ENCODE peak calls at places on chromosomes 1 and 21, in four cellular contexts. One of them, this sample, is unnamed. For H3K4me1, the result is how much of the 10 kb centered on the place peaks cover.

GRCh38 chr21:43196789-43197188 is 28.0 kb downstream of the CRYAA start:
- DNase-seq in A549: no peak
- DNase-seq in fibroblast of lung: no peak
- DNase-seq in PC-3: peak
- DNase-seq in this sample: no peak

GRCh38 chr1:10451286-10451685 is 1.5 kb downstream of the CORT start:
- DNase-seq in PC-3: no peak
- DNase-seq in A549: no peak
- DNase-seq in fibroblast of lung: peak
- DNase-seq in this sample: no peak

GRCh38 chr1:210262167-210262896 is 29.7 kb downstream of the SERTAD4 start:
- DNase-seq in fibroblast of lung: peak
- DNase-seq in PC-3: peak
- DNase-seq in A549: no peak
- DNase-seq in this sample: no peak

GRCh38 chr1:97745912-97746311 is 174.9 kb downstream of the DPYD start:
- DNase-seq in A549: no peak
- DNase-seq in fibroblast of lung: no peak
- DNase-seq in PC-3: peak
- DNase-seq in this sample: no peak

GRCh38 chr1:56898888-56899287 is 44.3 kb downstream of the C8A start:
- DNase-seq in fibroblast of lung: no peak
- DNase-seq in PC-3: no peak
- DNase-seq in A549: no peak
- DNase-seq in this sample: no peak

GRCh38 chr1:174877208-174877673 is 122.5 kb upstream of the CACYBP start:
- DNase-seq in PC-3: no peak
- DNase-seq in A549: no peak
- DNase-seq in fibroblast of lung: no peak
- DNase-seq in this sample: no peak

GRCh38 chr1:20110679-20111078 is 8.7 kb downstream of the PLA2G2D start:
- DNase-seq in PC-3: peak
- DNase-seq in A549: no peak
- DNase-seq in fibroblast of lung: peak
- DNase-seq in this sample: no peak

GRCh38 chr1:192565946-192566345 is 9.6 kb upstream of the RGS1 start:
- DNase-seq in A549: no peak
- DNase-seq in PC-3: no peak
- DNase-seq in fibroblast of lung: no peak
- DNase-seq in this sample: no peak

GRCh38 chr1:55645286-55645685 is 430.1 kb upstream of the USP24 start:
- DNase-seq in A549: no peak
- DNase-seq in fibroblast of lung: no peak
- DNase-seq in PC-3: no peak
- DNase-seq in this sample: no peak

GRCh38 chr1:9957726-9958125 is 14.5 kb downstream of the NMNAT1 start:
- DNase-seq in PC-3: no peak
- DNase-seq in A549: no peak
- DNase-seq in fibroblast of lung: no peak
- DNase-seq in this sample: no peak

GRCh38 chr1:5830771-5831599 is 161.2 kb downstream of the NPHP4 start:
- DNase-seq in fibroblast of lung: no peak
- DNase-seq in PC-3: no peak
- DNase-seq in A549: no peak
- DNase-seq in this sample: no peak

GRCh38 chr1:87515781-87516180 is 187.1 kb downstream of the LMO4 start:
- DNase-seq in PC-3: no peak
- DNase-seq in A549: no peak
- DNase-seq in fibroblast of lung: peak
- DNase-seq in this sample: no peak

GRCh38 chr1:36083635-36084501 is at the start of gene TEKT2:
- DNase-seq in PC-3: no peak
- DNase-seq in fibroblast of lung: peak
- DNase-seq in A549: no peak
- DNase-seq in this sample: peak

GRCh38 chr21:16423921-16424320 is 694.1 kb downstream of the USP25 start:
- DNase-seq in fibroblast of lung: no peak
- DNase-seq in PC-3: no peak
- DNase-seq in A549: no peak
- DNase-seq in this sample: no peak

GRCh38 chr1:221961532-221962292 is 219.8 kb upstream of the DUSP10 start:
- DNase-seq in A549: no peak
- DNase-seq in fibroblast of lung: peak
- DNase-seq in PC-3: peak
- DNase-seq in this sample: no peak

GRCh38 chr1:18262726-18263125 is 155.1 kb downstream of the IGSF21 start:
- DNase-seq in fibroblast of lung: no peak
- DNase-seq in A549: no peak
- DNase-seq in PC-3: no peak
- DNase-seq in this sample: no peak

GRCh38 chr1:110245876-110246620 is 35.9 kb downstream of the KCNC4 start:
- DNase-seq in PC-3: no peak
- DNase-seq in fibroblast of lung: no peak
- DNase-seq in A549: no peak
- DNase-seq in this sample: no peak

GRCh38 chr1:228400237-228400651 is 6.4 kb downstream of the TRIM11 start:
- DNase-seq in PC-3: no peak
- DNase-seq in A549: no peak
- DNase-seq in fibroblast of lung: no peak
- DNase-seq in this sample: peak

GRCh38 chr1:56572334-56573050 is 6.9 kb downstream of the PLPP3 start:
- DNase-seq in A549: no peak
- DNase-seq in fibroblast of lung: no peak
- DNase-seq in PC-3: no peak
- DNase-seq in this sample: no peak

GRCh38 chr1:173669491-173669941 is at the start of gene ANKRD45:
- DNase-seq in PC-3: no peak
- DNase-seq in A549: peak
- DNase-seq in fibroblast of lung: peak
- DNase-seq in this sample: peak

GRCh38 chr1:95309031-95309459 is 75.0 kb downstream of the RWDD3 start:
- DNase-seq in PC-3: peak
- DNase-seq in A549: peak
- DNase-seq in fibroblast of lung: peak
- DNase-seq in this sample: no peak

GRCh38 chr1:35016406-35016805 is 15.3 kb downstream of the ZMYM6 start:
- DNase-seq in A549: no peak
- DNase-seq in fibroblast of lung: no peak
- DNase-seq in PC-3: no peak
- DNase-seq in this sample: no peak

GRCh38 chr21:31975491-31975890 is 102.7 kb downstream of the HUNK start:
- DNase-seq in PC-3: no peak
- DNase-seq in A549: no peak
- DNase-seq in fibroblast of lung: no peak
- DNase-seq in this sample: no peak

GRCh38 chr21:31218830-31219608 is 125.0 kb downstream of the TIAM1 start:
- DNase-seq in fibroblast of lung: peak
- DNase-seq in PC-3: peak
- DNase-seq in A549: no peak
- DNase-seq in this sample: no peak

GRCh38 chr1:24964811-24965570 is 34.9 kb upstream of the RUNX3 start:
- DNase-seq in PC-3: no peak
- DNase-seq in fibroblast of lung: no peak
- DNase-seq in A549: no peak
- DNase-seq in this sample: peak

GRCh38 chr1:231045318-231045717 is 5.3 kb upstream of the FAM89A start:
- DNase-seq in PC-3: no peak
- DNase-seq in fibroblast of lung: no peak
- DNase-seq in A549: no peak
- DNase-seq in this sample: no peak
- TF ChIP-seq CTCF in PC-3: no peak
- TF ChIP-seq CTCF in fibroblast of lung: no peak
- TF ChIP-seq CTCF in A549: no peak
- TF ChIP-seq CTCF in this sample: no peak

GRCh38 chr1:169484683-169485426 is 889 bp downstream of the SLC19A2 start:
- DNase-seq in fibroblast of lung: peak
- DNase-seq in A549: peak
- DNase-seq in PC-3: peak
- DNase-seq in this sample: no peak

GRCh38 chr1:169485427-169486280 is at the start of gene SLC19A2:
- DNase-seq in A549: peak
- DNase-seq in PC-3: peak
- DNase-seq in fibroblast of lung: peak
- DNase-seq in this sample: peak

GRCh38 chr1:169483500-169483966 is 2.2 kb downstream of the SLC19A2 start:
- DNase-seq in PC-3: peak
- DNase-seq in A549: no peak
- DNase-seq in fibroblast of lung: peak
- DNase-seq in this sample: no peak

GRCh38 chr1:169486281-169486904 is 649 bp upstream of the SLC19A2 start:
- DNase-seq in fibroblast of lung: peak
- DNase-seq in A549: no peak
- DNase-seq in PC-3: peak
- DNase-seq in this sample: no peak

DNA sequence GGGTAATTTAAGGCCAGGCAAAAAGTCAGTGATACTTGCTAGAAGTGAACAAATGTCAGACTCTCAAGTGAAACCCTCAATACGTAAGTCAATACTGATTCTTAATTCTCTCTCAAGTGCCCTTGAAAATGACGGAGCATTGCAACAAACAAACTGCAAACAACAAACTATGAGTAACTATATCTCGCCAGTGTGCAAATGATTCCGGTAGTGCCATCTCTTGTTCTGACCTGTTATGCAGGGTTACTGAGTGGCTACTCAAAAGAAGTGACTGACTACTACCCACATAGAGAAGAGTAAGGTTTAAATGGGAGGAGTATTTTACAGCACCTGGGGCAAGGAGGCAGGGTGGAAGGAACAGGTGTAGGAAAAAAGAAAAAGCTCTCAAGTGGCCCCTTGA is 1.6 kb downstream of the SLC19A2 start:
- DNase-seq in PC-3: peak
- DNase-seq in A549: no peak
- DNase-seq in fibroblast of lung: no peak
- DNase-seq in this sample: no peak
- H3K4me3 ChIP-seq in PC-3: peak
- H3K4me3 ChIP-seq in A549: no peak
- H3K4me3 ChIP-seq in fibroblast of lung: peak
- H3K4me3 ChIP-seq in this sample: peak

DNA sequence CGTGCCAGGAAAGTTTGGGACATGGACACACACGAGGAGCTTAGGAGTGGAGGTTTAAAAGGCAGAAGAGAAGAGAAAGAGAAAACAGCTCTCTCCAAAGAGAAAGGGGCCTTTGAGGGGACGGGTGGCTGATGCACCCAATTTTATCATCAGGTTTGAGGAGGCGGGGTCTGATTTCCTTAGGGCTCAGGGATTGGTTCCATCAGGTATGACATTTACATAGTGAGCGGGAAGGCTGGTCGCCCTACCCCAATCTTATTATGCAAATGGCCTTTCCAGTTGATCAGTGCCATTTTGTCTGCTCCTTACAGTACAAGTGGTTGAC is 749.1 kb upstream of the TPTE start:
- DNase-seq in fibroblast of lung: no peak
- DNase-seq in A549: no peak
- DNase-seq in PC-3: no peak
- DNase-seq in this sample: no peak
- H3K4me1 ChIP-seq in fibroblast of lung: under half
- H3K4me1 ChIP-seq in A549: under half
- H3K4me1 ChIP-seq in PC-3: under half
- H3K4me1 ChIP-seq in this sample: under half

GRCh38 chr21:37496972-37497371 is 130.4 kb downstream of the DYRK1A start:
- DNase-seq in A549: no peak
- DNase-seq in PC-3: peak
- DNase-seq in fibroblast of lung: peak
- DNase-seq in this sample: no peak
- TF ChIP-seq CTCF in A549: peak
- TF ChIP-seq CTCF in PC-3: peak
- TF ChIP-seq CTCF in fibroblast of lung: peak
- TF ChIP-seq CTCF in this sample: no peak

DNA sequence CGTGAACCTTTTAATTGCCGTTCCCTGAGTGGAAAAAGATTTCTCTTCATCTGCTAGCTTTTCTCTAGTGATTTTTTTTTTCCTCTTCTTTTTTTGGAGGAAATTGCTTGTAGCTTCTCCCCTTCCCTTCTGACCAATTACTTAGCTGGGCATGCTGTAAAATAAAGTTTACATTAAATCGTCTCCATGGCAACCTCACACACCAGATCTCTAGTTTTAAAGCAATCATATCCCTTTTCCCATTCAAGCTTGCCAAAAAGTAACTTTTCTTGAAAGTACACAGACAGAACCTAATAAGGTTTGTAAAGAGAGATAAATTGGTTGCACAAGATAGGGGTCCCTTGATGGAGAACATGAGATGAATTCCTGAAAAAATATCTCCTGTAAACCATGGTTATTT is 32.5 kb upstream of the HTR1D start:
- DNase-seq in PC-3: peak
- DNase-seq in fibroblast of lung: peak
- DNase-seq in A549: no peak
- DNase-seq in this sample: no peak
- H3K4me3 ChIP-seq in PC-3: no peak
- H3K4me3 ChIP-seq in fibroblast of lung: no peak
- H3K4me3 ChIP-seq in A549: no peak
- H3K4me3 ChIP-seq in this sample: no peak

GRCh38 chr1:54357967-54358366 is 48.2 kb downstream of the SSBP3 start:
- DNase-seq in A549: no peak
- DNase-seq in fibroblast of lung: no peak
- DNase-seq in PC-3: no peak
- DNase-seq in this sample: no peak
- H3K4me1 ChIP-seq in A549: under half
- H3K4me1 ChIP-seq in fibroblast of lung: under half
- H3K4me1 ChIP-seq in PC-3: under half
- H3K4me1 ChIP-seq in this sample: under half